ENCODE peak calls at places on chromosomes 1 and 21, in four cellular contexts. H is psoas muscle, N is pancreas, M is natural killer cell. R is an unnamed sample.

GRCh38 chr21:30986966-30987365 is 51.3 kb downstream of the KRTAP19-8 start:
- DNase-seq in H (no peak), N (no peak), M (no peak), R (no peak)

GRCh38 chr1:207396360-207396759 is 57.8 kb upstream of the CR2 start:
- DNase-seq in M (no peak), H (no peak), N (no peak), R (no peak)

GRCh38 chr1:176051902-176052518 is 155.1 kb downstream of the COP1 start:
- DNase-seq in N (no peak), M (no peak), H (no peak), R (no peak)

GRCh38 chr1:3663999-3664699 is 11.8 kb downstream of the TP73 start:
- DNase-seq in M (no peak), H (peak), N (no peak), R (no peak)

GRCh38 chr1:245673920-245674414 is 519.2 kb downstream of the KIF26B start:
- DNase-seq in M (no peak), N (no peak), H (no peak), R (no peak)

GRCh38 chr1:146022403-146023127 is 1.0 kb upstream of the HJV start:
- DNase-seq in H (no peak), N (no peak), M (no peak), R (no peak)

GRCh38 chr1:180580237-180580636 is 21.5 kb downstream of the OVAAL start:
- DNase-seq in N (peak), H (no peak), M (no peak), R (no peak)

GRCh38 chr1:33288976-33289857 is 31.7 kb downstream of the A3GALT2 start:
- DNase-seq in H (no peak), M (no peak), N (no peak), R (no peak)

GRCh38 chr1:94863919-94864318 is 43.8 kb downstream of the SLC44A3 start:
- DNase-seq in N (peak), M (no peak), H (no peak), R (peak)

GRCh38 chr21:42975886-42976608 is 1.7 kb downstream of the PKNOX1 start:
- DNase-seq in H (no peak), N (no peak), M (no peak), R (no peak)

GRCh38 chr21:38654580-38654979 is 151.1 kb upstream of the ETS2 start:
- DNase-seq in H (no peak), N (no peak), M (no peak), R (no peak)

GRCh38 chr1:26693557-26694184 is 2.1 kb upstream of the ARID1A start:
- DNase-seq in M (no peak), N (no peak), H (no peak), R (no peak)

GRCh38 chr21:14383596-14384210 is 757 bp upstream of the HSPA13 start:
- DNase-seq in H (no peak), M (no peak), N (no peak), R (peak)

GRCh38 chr1:180951881-180952656 is 39.4 kb downstream of the KIAA1614 start:
- DNase-seq in H (no peak), N (no peak), M (no peak), R (no peak)

GRCh38 chr1:85611856-85612255 is 31.3 kb downstream of the CCN1 start:
- DNase-seq in N (peak), H (peak), M (no peak), R (peak)

GRCh38 chr1:88684482-88685238 is 587 bp downstream of the PKN2 start:
- DNase-seq in N (peak), H (peak), M (peak), R (peak)

GRCh38 chr1:21573475-21573874 is 64.3 kb downstream of the ALPL start:
- DNase-seq in H (no peak), M (no peak), N (no peak), R (no peak)
- TF ChIP-seq CTCF in H (no peak), M (no peak), N (no peak), R (no peak)

GRCh38 chr1:237191403-237191802 is 149.4 kb downstream of the RYR2 start:
- DNase-seq in N (no peak), M (no peak), H (no peak), R (no peak)

GRCh38 chr1:237187854-237188253 is 145.9 kb downstream of the RYR2 start:
- DNase-seq in M (no peak), H (no peak), N (no peak), R (no peak)

GRCh38 chr1:237183963-237184540 is 142.1 kb downstream of the RYR2 start:
- DNase-seq in H (no peak), M (no peak), N (no peak), R (no peak)

GRCh38 chr1:237181731-237182317 is 139.8 kb downstream of the RYR2 start:
- DNase-seq in H (no peak), N (no peak), M (no peak), R (peak)

GRCh38 chr1:237186733-237187132 is 144.7 kb downstream of the RYR2 start:
- DNase-seq in N (no peak), M (no peak), H (no peak), R (no peak)
- TF ChIP-seq CTCF in N (no peak), M (no peak), H (no peak), R (no peak)

GRCh38 chr21:37220433-37220980 is 46.6 kb downstream of the VPS26C start:
- DNase-seq in N (peak), H (no peak), M (peak), R (no peak)

GRCh38 chr21:37219766-37220432 is 47.2 kb downstream of the VPS26C start:
- DNase-seq in N (no peak), H (no peak), M (no peak), R (no peak)

GRCh38 chr21:37223804-37224345 is 43.3 kb downstream of the VPS26C start:
- DNase-seq in N (no peak), M (no peak), H (no peak), R (no peak)

GRCh38 chr21:37224861-37225260 is 42.3 kb downstream of the VPS26C start:
- DNase-seq in H (no peak), N (no peak), M (peak), R (no peak)

GRCh38 chr21:37220981-37221664 is 46.0 kb downstream of the VPS26C start:
- DNase-seq in N (peak), M (peak), H (peak), R (peak)
- TF ChIP-seq CTCF in N (no peak), M (no peak), H (no peak), R (peak)

DNA sequence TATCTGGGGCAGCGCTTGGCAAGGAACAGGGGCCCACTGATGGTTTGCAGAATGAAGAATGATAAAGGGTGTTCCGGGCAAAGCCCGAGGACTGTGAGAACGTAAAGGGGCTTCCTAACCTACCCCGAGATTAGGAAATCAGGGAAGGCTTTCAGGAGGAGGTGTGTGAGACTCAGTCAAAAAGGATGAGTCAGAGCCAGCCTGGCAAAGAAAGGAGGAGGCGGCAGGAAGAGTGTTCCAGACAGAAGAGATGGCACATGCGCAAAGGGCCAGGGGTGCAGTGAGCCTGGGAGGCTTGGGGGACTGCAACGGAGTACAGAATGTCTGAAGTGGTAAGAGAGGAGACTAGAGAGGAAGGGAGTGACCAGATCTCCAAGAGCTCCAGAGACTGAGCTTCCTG is 70.3 kb downstream of the RAP1GAP start:
- DNase-seq in H (no peak), M (no peak), N (no peak), R (no peak)
- TF ChIP-seq CTCF in H (no peak), M (no peak), N (no peak), R (no peak)

GRCh38 chr1:232047473-232047872 is 420.9 kb downstream of the DISC1 start:
- DNase-seq in N (no peak), H (no peak), M (no peak), R (no peak)
- TF ChIP-seq CTCF in N (no peak), H (no peak), M (no peak), R (no peak)

R was measured in retinal pigment epithelial cell.